ENCODE peak calls at places on chromosomes 5 and 9, in eight cellular contexts. N is AG04450, G is fibroblast of the aortic adventitia, A is HCT116, B is left ventricle myocardium inferior, U is BE2C, E is PC-9, H is upper lobe of right lung. K is an unnamed sample.

GRCh38 chr5:172559004-172559932 is 81.8 kb upstream of the NEURL1B start:
- DNase-seq in N (peak), G (peak), A (peak), B (peak), U (no peak), E (no peak), H (no peak), K (no peak)

GRCh38 chr5:1672396-1672795 is 127.2 kb downstream of the MRPL36 start:
- DNase-seq in N (no peak), G (no peak), A (no peak), B (no peak), U (no peak), E (no peak), H (no peak), K (no peak)

GRCh38 chr9:122356627-122357026 is 14.2 kb upstream of the PTGS1 start:
- DNase-seq in N (no peak), G (no peak), A (no peak), B (no peak), U (no peak), E (no peak), H (no peak), K (no peak)

GRCh38 chr5:170642776-170643436 is 139.1 kb downstream of the KCNIP1 start:
- DNase-seq in N (no peak), G (no peak), A (no peak), B (no peak), U (no peak), E (no peak), H (peak), K (no peak)

GRCh38 chr5:4584982-4585381 is 555.1 kb upstream of the ADAMTS16 start:
- DNase-seq in N (no peak), G (peak), A (no peak), B (no peak), U (no peak), E (no peak), H (no peak), K (no peak)

GRCh38 chr5:102527547-102527946 is 28.7 kb upstream of the SLCO6A1 start:
- DNase-seq in N (no peak), G (no peak), A (no peak), B (no peak), U (no peak), E (no peak), H (no peak), K (no peak)

GRCh38 chr9:124800306-124801259 is 23.6 kb downstream of the OLFML2A start:
- DNase-seq in N (no peak), G (no peak), A (no peak), B (peak), U (peak), E (no peak), H (peak), K (peak)

GRCh38 chr5:54254482-54255198 is 55.7 kb downstream of the ARL15 start:
- DNase-seq in N (no peak), G (peak), A (no peak), B (peak), U (no peak), E (no peak), H (no peak), K (peak)

GRCh38 chr9:87260171-87260570 is 237.5 kb upstream of the DAPK1 start:
- DNase-seq in N (no peak), G (no peak), A (no peak), B (no peak), U (no peak), E (no peak), H (no peak), K (no peak)

GRCh38 chr9:113963914-113964739 is 88.0 kb downstream of the ZNF618 start:
- DNase-seq in N (no peak), G (peak), A (no peak), B (no peak), U (no peak), E (no peak), H (no peak), K (no peak)

GRCh38 chr9:129275626-129276247 is 97.7 kb upstream of the IER5L start:
- DNase-seq in N (no peak), G (no peak), A (no peak), B (no peak), U (no peak), E (peak), H (peak), K (no peak)

GRCh38 chr9:127252405-127253093 is 12.0 kb upstream of the GARNL3 start:
- DNase-seq in N (no peak), G (no peak), A (no peak), B (no peak), U (no peak), E (no peak), H (no peak), K (no peak)

GRCh38 chr5:159441441-159441840 is 111.2 kb upstream of the IL12B start:
- DNase-seq in N (no peak), G (no peak), A (peak), B (peak), U (peak), E (no peak), H (no peak), K (no peak)
- TF ChIP-seq CTCF in N (peak), G (peak), A (peak), B (peak), U (peak), E (peak), H (peak), K (peak)

GRCh38 chr5:14614490-14614889 is 32.9 kb downstream of the OTULINL start:
- DNase-seq in N (no peak), G (no peak), A (no peak), B (no peak), U (no peak), E (no peak), H (no peak), K (no peak)
- H3K4me3 ChIP-seq in N (no peak), G (no peak), A (no peak), B (no peak), U (no peak), E (no peak), H (no peak), K (no peak)

GRCh38 chr5:62589504-62589903 is 10.9 kb downstream of the LRRC70 start:
- DNase-seq in N (no peak), G (no peak), A (no peak), B (no peak), U (no peak), E (no peak), H (no peak), K (no peak)
- TF ChIP-seq CTCF in N (no peak), G (no peak), A (no peak), B (no peak), U (peak), E (no peak), H (no peak), K (no peak)

DNA sequence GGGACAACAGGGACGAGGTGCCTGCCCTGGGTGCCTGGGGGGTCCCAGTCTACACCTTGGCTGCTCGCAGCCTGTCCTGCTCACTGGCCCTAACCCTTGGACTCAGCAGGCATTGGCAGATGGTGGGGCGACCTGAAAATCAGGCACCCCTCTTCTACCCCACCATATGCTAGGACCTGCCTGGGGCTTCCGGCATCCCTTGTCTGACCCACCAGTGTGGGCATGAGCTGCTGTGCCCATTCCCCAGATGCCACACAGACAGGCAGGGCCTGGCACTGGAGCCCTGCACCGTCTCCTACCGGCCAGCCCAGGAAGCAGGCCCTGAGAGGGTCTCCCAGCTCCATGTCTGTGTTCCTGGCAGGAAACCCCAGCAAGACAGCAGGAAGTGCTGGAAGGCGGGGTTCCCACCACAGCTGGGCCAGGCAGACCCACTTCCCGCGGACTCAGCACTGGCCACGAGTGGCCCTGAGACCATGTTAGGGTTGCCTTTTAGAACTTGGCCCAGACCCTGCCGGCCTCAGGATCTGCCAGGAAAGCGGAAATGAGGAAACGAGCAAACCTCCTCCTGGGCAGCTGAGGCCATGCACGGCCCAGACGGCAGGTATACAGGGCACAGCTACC is 3.1 kb downstream of the NINJ1 start:
- DNase-seq in N (no peak), G (no peak), A (no peak), B (peak), U (no peak), E (no peak), H (no peak), K (no peak)
- H3K4me3 ChIP-seq in N (no peak), G (no peak), A (no peak), B (peak), U (no peak), E (no peak), H (no peak), K (no peak)

GRCh38 chr5:312845-313244 is 8.7 kb upstream of the AHRR start:
- DNase-seq in N (no peak), G (no peak), A (no peak), B (peak), U (no peak), E (no peak), H (no peak), K (no peak)
- TF ChIP-seq CTCF in N (no peak), G (no peak), A (no peak), B (no peak), U (no peak), E (no peak), H (no peak), K (no peak)

GRCh38 chr9:130431536-130432303 is 13.0 kb upstream of the ASS1 start:
- DNase-seq in N (no peak), G (no peak), A (no peak), B (no peak), U (no peak), E (no peak), H (no peak), K (no peak)

GRCh38 chr9:130432362-130432761 is 12.4 kb upstream of the ASS1 start:
- DNase-seq in N (no peak), G (no peak), A (no peak), B (no peak), U (no peak), E (peak), H (no peak), K (no peak)

GRCh38 chr9:130433168-130433946 is 11.4 kb upstream of the ASS1 start:
- DNase-seq in N (no peak), G (no peak), A (no peak), B (peak), U (peak), E (peak), H (no peak), K (no peak)

GRCh38 chr9:130433947-130434262 is 10.9 kb upstream of the ASS1 start:
- DNase-seq in N (no peak), G (no peak), A (no peak), B (no peak), U (no peak), E (no peak), H (no peak), K (no peak)

DNA sequence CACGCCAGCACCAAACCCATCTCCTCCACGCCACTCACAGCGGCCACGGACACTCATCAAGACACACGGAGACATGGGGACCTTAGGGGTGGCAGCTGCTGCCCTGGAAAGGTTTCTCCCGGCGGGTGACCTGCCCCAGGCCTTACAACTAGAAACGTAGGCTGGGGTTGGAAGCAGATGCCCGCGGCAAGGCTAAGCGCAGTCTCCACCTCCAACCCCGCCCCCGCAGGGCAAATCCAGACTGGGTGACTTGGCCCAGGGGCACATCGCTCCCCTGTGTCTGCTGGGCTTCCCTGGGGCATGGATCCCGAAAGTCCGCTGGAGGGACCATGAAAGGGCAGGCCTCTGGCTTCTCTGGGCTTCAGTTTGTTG is 12.0 kb upstream of the ASS1 start:
- DNase-seq in N (no peak), G (no peak), A (no peak), B (no peak), U (no peak), E (peak), H (no peak), K (no peak)
- H3K4me3 ChIP-seq in N (peak), G (no peak), A (no peak), B (peak), U (peak), E (no peak), H (no peak), K (no peak)

DNA sequence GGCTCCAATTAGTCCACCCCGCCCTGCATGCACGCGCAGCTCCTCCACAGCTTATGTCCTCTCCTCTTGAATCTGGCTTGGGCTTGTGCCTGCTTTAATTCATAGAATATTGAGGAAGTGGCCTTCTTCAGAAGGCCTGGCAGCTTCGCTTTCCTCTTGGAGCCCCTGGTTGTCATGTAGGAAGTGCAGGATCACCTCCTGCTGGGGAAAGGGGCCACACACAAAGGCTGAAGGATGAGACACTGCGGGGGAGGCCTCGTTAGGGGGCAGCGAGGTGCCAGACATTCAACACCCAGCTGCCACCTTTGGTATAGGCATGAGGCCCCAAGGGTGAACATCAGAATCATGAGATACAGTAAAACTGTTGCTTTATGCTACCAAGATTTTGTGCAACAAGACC is 2.7 kb upstream of the CNOT6 start:
- DNase-seq in N (no peak), G (no peak), A (no peak), B (no peak), U (no peak), E (no peak), H (peak), K (no peak)
- TF ChIP-seq CTCF in N (no peak), G (no peak), A (peak), B (no peak), U (peak), E (no peak), H (no peak), K (no peak)

K was measured in LNCaP clone FGC.